ENCODE peak calls at places on chromosomes 11 and 22, in seven cellular contexts. L is epithelial cell of esophagus, E is AG04450, T is mucosa of descending colon, W is endothelial cell of umbilical vein, Y is cardiac fibroblast, I is cardiac muscle cell. J is an unnamed sample.

GRCh38 chr11:9574806-9575530 is 1.5 kb downstream of the WEE1 start:
- DNase-seq in L (peak), E (peak), T (peak), W (peak), Y (peak), I (peak), J (peak)

GRCh38 chr11:125081098-125081798 is 18.1 kb downstream of the SLC37A2 start:
- DNase-seq in L (no peak), E (no peak), T (no peak), W (no peak), Y (no peak), I (no peak), J (no peak)

GRCh38 chr11:6022954-6023353 is 7.6 kb downstream of the OR56A1 start:
- DNase-seq in L (peak), E (no peak), T (no peak), W (peak), Y (peak), I (peak), J (peak)

GRCh38 chr11:71140206-71140919 is 112.0 kb downstream of the SHANK2 start:
- DNase-seq in L (peak), E (no peak), T (no peak), W (no peak), Y (no peak), I (no peak), J (no peak)

GRCh38 chr11:44559207-44559943 is 6.1 kb upstream of the CD82 start:
- DNase-seq in L (no peak), E (no peak), T (no peak), W (no peak), Y (no peak), I (no peak), J (no peak)

GRCh38 chr22:30878516-30879365 is 89.8 kb downstream of the MORC2 start:
- DNase-seq in L (no peak), E (no peak), T (peak), W (no peak), Y (peak), I (peak), J (no peak)

GRCh38 chr22:42993651-42994275 is 21.2 kb downstream of the PACSIN2 start:
- DNase-seq in L (peak), E (no peak), T (no peak), W (no peak), Y (peak), I (no peak), J (peak)

GRCh38 chr22:44914026-44914721 is 95.6 kb downstream of the PHF21B start:
- DNase-seq in L (no peak), E (no peak), T (peak), W (no peak), Y (no peak), I (no peak), J (no peak)

GRCh38 chr11:65506770-65507485 is 8.1 kb downstream of the MALAT1 start:
- DNase-seq in L (peak), E (peak), T (peak), W (peak), Y (peak), I (peak), J (peak)

GRCh38 chr11:128379587-128380279 is 207.6 kb downstream of the ETS1 start:
- DNase-seq in L (peak), E (no peak), T (no peak), W (no peak), Y (no peak), I (peak), J (no peak)

GRCh38 chr11:112226062-112226921 is at the start of gene PTS:
- DNase-seq in L (peak), E (no peak), T (peak), W (peak), Y (peak), I (peak), J (peak)

GRCh38 chr11:112227471-112227870 is 1.2 kb downstream of the PTS start:
- DNase-seq in L (peak), E (no peak), T (no peak), W (no peak), Y (no peak), I (no peak), J (peak)

GRCh38 chr11:112225753-112226061 is 521 bp upstream of the PTS start:
- DNase-seq in L (no peak), E (no peak), T (no peak), W (no peak), Y (no peak), I (no peak), J (peak)

GRCh38 chr11:112228706-112229105 is 2.5 kb downstream of the PTS start:
- DNase-seq in L (no peak), E (no peak), T (no peak), W (no peak), Y (no peak), I (no peak), J (no peak)

DNA sequence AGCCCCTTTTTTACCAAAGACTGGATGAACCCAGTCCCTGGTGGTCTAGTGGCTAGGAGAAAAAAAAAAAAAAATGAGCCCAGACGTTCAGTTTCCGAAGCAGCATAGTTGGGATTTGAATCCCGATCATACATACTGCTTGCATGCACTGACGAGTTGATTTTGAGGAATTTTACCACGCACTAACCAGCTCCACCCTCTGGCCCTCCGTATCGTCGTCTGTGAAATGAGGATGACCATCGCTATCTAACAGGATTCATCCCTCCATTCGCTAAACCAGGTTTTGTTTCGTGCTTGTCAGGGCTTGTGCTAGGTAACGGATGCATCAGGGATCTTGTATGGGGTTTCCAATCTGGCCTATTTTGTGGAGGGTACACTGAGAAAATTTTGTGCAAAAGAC is 774 bp downstream of the PTS start:
- DNase-seq in L (peak), E (no peak), T (no peak), W (no peak), Y (peak), I (peak), J (peak)
- TF ChIP-seq CTCF in L (no peak), E (no peak), T (no peak), W (no peak), Y (no peak), I (no peak), J (no peak)

DNA sequence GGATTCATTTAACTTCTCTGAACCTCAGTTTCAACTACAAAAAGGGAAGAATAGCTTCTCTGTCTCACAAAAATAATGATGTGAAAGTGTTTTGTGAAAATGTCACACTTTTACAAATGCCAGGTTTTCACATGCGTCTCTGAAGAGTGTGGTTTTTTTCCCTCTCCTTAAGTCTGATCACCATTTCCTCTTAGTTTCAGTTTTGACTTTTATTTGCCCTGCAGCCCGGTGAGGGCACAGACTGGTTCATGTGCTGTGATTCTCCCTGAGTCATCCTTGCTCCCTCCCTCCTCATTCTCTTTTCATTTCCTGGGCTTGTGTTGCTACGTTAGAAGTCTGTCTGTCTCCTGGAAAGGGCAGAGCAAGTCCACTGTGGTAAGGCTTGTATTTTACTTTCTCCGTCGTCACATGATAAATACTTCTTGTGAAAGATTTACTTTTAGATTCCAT is 67.8 kb downstream of the BID start:
- DNase-seq in L (peak), E (peak), T (no peak), W (peak), Y (peak), I (no peak), J (peak)
- H3K4me3 ChIP-seq in L (no peak), E (peak), T (no peak), W (peak), Y (peak), I (no peak), J (peak)

DNA sequence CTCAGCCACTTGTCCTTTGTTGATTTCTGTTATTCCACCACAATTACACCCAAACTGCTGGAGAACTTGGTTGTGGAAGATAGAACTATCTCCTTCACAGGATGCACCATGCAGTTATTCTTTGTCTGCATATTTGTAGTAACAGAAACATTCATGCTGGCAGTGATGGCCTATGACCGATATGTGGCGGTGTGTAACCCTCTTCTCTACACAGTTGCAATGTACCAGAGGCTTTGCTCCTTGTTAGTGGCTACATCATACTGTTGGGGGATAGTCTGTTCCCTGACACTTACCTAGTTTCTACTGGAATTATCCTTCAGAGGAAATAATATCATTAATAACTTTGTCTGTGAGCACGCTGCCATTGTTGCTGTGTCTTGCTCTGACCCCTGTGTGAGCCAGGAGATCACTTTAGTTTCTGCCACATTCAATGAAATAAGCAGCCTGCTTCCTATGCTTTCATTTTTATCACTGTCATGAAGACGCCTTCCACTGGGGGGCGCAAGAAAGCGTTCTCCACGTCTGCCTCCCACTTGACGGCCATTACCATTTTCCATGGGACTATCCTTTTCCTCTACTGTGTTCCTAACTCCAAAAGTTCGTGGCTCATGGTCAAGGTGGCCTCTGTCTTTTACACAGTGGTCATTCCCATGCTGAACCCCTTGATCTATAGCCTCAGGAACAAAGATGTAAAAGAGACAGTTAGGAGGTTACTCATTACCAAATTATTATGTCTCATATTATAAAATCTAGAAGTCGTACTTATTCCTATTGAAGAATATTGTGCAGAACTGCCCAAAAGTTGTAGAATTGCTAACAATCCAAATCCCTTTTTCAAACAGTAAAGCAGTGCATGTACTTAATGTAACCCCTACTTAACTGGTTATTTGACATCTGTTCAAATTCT is 53.2 kb downstream of the OR4C6 start:
- DNase-seq in L (no peak), E (no peak), T (no peak), W (no peak), Y (no peak), I (no peak), J (no peak)
- TF ChIP-seq CTCF in L (peak), E (no peak), T (no peak), W (no peak), Y (no peak), I (no peak), J (no peak)

GRCh38 chr22:38698407-38699094 is 2.2 kb downstream of the JOSD1 start:
- DNase-seq in L (no peak), E (no peak), T (no peak), W (no peak), Y (no peak), I (no peak), J (no peak)

GRCh38 chr22:38700789-38701628 is at the start of gene JOSD1:
- DNase-seq in L (peak), E (peak), T (peak), W (peak), Y (peak), I (peak), J (peak)

GRCh38 chr22:38699143-38699542 is 1.6 kb downstream of the JOSD1 start:
- DNase-seq in L (no peak), E (no peak), T (no peak), W (peak), Y (no peak), I (no peak), J (no peak)

GRCh38 chr22:38700271-38700788 is 413 bp downstream of the JOSD1 start:
- DNase-seq in L (peak), E (no peak), T (no peak), W (no peak), Y (peak), I (no peak), J (peak)

DNA sequence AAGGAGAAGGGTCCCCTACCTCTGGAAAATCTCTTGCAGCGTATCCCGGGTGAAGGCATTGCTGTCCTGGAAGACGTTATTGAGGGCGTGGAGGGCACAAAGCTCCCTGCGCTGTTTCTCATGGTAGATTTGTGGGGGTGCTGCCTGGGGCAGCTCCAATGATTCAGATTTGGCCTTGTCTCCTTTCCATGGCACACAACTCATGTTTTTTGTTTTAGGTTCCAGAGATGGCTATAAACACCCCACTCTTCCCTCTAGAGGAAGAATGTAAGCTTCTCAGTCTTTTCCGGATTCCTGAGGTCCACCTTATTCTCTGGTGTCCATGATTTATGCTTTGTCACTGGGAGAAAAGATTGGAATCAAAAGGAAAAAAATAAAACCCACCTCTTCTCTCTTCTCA is 959 bp downstream of the JOSD1 start:
- DNase-seq in L (peak), E (no peak), T (no peak), W (no peak), Y (peak), I (no peak), J (peak)
- H3K4me3 ChIP-seq in L (peak), E (peak), T (peak), W (peak), Y (peak), I (peak), J (peak)

GRCh38 chr11:84524422-84525051 is 1102.6 kb downstream of the DLG2 start:
- DNase-seq in L (peak), E (no peak), T (no peak), W (no peak), Y (peak), I (no peak), J (peak)
- TF ChIP-seq CTCF in L (peak), E (peak), T (no peak), W (peak), Y (peak), I (peak), J (peak)

GRCh38 chr11:19725379-19726079 is 12.9 kb downstream of the NAV2 start:
- DNase-seq in L (peak), E (no peak), T (no peak), W (no peak), Y (no peak), I (no peak), J (no peak)
- H3K4me3 ChIP-seq in L (no peak), E (no peak), T (no peak), W (no peak), Y (no peak), I (no peak), J (no peak)